ENCODE peak calls at places on chromosome 2, in ten cellular contexts. U is NB4; Y is RKO; W is A549; H is mucosa of gallbladder; X is kidney tubule cell; K is T follicular helper cell; Q is midbrain; A is stimulated activated CD8-positive, alpha-beta memory T cell treated with anti-CD3 and anti-CD28 coated beads, Interleukin-12 subunit alpha, Interleukin-12 subunit beta, amount 100 ng/mL, for 4 hours; S is cardiac fibroblast. R is an unnamed sample.

GRCh38 chr2:58991357-58991756 is 750.2 kb upstream of the FANCL start:
- DNase-seq in W (peak), K (no peak), X (no peak), Q (no peak), A (no peak), S (no peak), U (no peak), H (no peak), Y (no peak), R (no peak)

GRCh38 chr2:217790681-217791392 is 212.0 kb downstream of the TNS1 start:
- DNase-seq in A (no peak), Q (no peak), X (peak), H (no peak), Y (peak), K (no peak), S (peak), U (no peak), W (no peak), R (no peak)

GRCh38 chr2:119756837-119757236 is 2.9 kb upstream of the PTPN4 start:
- DNase-seq in A (peak), S (peak), X (peak), U (peak), Y (peak), H (peak), Q (peak), K (no peak), W (no peak), R (no peak)

GRCh38 chr2:72147303-72147970 is at the start of gene CYP26B1:
- DNase-seq in X (no peak), S (no peak), U (no peak), Y (no peak), W (no peak), A (no peak), H (peak), K (no peak), Q (peak), R (peak)

GRCh38 chr2:172095146-172095904 is 7.4 kb downstream of the DLX2 start:
- DNase-seq in Q (no peak), W (peak), X (peak), H (no peak), A (peak), K (peak), S (peak), U (peak), Y (peak), R (peak)

GRCh38 chr2:181685150-181685688 is 4.9 kb upstream of the NEUROD1 start:
- DNase-seq in S (peak), W (no peak), H (no peak), Y (no peak), Q (no peak), U (peak), A (no peak), X (peak), K (no peak), R (peak)

GRCh38 chr2:232529806-232530547 is 4.0 kb downstream of the CHRND start:
- DNase-seq in U (no peak), X (no peak), Y (no peak), Q (no peak), W (no peak), K (no peak), H (no peak), S (no peak), A (no peak), R (no peak)

GRCh38 chr2:204260162-204260877 is 285.0 kb upstream of the PARD3B start:
- DNase-seq in S (peak), K (peak), H (peak), Y (peak), X (peak), A (no peak), W (peak), Q (peak), U (peak), R (peak)

GRCh38 chr2:232286011-232286868 is 92.3 kb upstream of the ALPP start:
- DNase-seq in U (no peak), Q (no peak), K (no peak), A (no peak), W (no peak), H (no peak), X (no peak), Y (no peak), S (no peak), R (no peak)

GRCh38 chr2:205852457-205852856 is 170.2 kb downstream of the NRP2 start:
- DNase-seq in Q (no peak), S (no peak), K (no peak), U (no peak), X (no peak), A (no peak), H (no peak), Y (no peak), W (no peak), R (no peak)

GRCh38 chr2:102025016-102025491 is 33.3 kb downstream of the IL1R2 start:
- DNase-seq in Q (no peak), X (peak), U (peak), W (no peak), S (peak), A (no peak), K (no peak), Y (no peak), H (no peak), R (no peak)

GRCh38 chr2:195575879-195576391 is 81.1 kb upstream of the SLC39A10 start:
- DNase-seq in S (peak), W (peak), X (peak), Q (peak), U (peak), K (no peak), H (no peak), A (no peak), Y (peak), R (no peak)

GRCh38 chr2:98759827-98760625 is 29.1 kb upstream of the MGAT4A start:
- DNase-seq in A (no peak), S (no peak), Y (no peak), U (peak), X (no peak), W (no peak), H (no peak), Q (no peak), K (no peak), R (no peak)

GRCh38 chr2:200609027-200609614 is 23.3 kb downstream of the AOX1 start:
- DNase-seq in X (peak), K (no peak), Q (no peak), S (peak), U (no peak), Y (peak), A (no peak), H (no peak), W (peak), R (no peak)

GRCh38 chr2:177553176-177553909 is 160.8 kb downstream of the AGPS start:
- DNase-seq in X (peak), U (no peak), Q (peak), K (no peak), W (no peak), S (peak), H (no peak), A (no peak), Y (peak), R (no peak)

GRCh38 chr2:170895023-170895759 is 33.9 kb upstream of the GORASP2 start:
- DNase-seq in Y (no peak), Q (no peak), K (no peak), U (no peak), W (no peak), A (no peak), S (peak), H (no peak), X (no peak), R (peak)

GRCh38 chr2:239114119-239114581 is 266.3 kb downstream of the TWIST2 start:
- DNase-seq in H (no peak), U (peak), S (peak), Q (no peak), K (no peak), W (no peak), X (peak), A (no peak), Y (no peak), R (no peak)

GRCh38 chr2:149357058-149357457 is 26.7 kb downstream of the LYPD6 start:
- DNase-seq in Y (no peak), S (no peak), K (no peak), U (no peak), A (no peak), X (no peak), W (no peak), Q (no peak), H (no peak), R (no peak)

GRCh38 chr2:65528241-65528574 is 95.8 kb upstream of the SPRED2 start:
- DNase-seq in X (peak), A (no peak), Q (no peak), S (no peak), W (no peak), K (no peak), Y (no peak), U (no peak), H (no peak), R (no peak)

GRCh38 chr2:170820647-170821630 is 4.3 kb downstream of the GAD1 start:
- DNase-seq in X (no peak), S (no peak), W (no peak), K (no peak), A (no peak), Q (no peak), Y (no peak), H (no peak), U (no peak), R (no peak)

GRCh38 chr2:111694690-111695089 is 189.3 kb downstream of the ANAPC1 start:
- DNase-seq in W (no peak), Y (no peak), U (no peak), X (peak), K (no peak), S (peak), A (no peak), H (no peak), Q (no peak), R (no peak)

GRCh38 chr2:75047907-75048625 is 89.6 kb downstream of the POLE4 start:
- DNase-seq in U (peak), Y (peak), K (no peak), W (peak), X (peak), H (no peak), Q (no peak), A (no peak), S (peak), R (no peak)

GRCh38 chr2:16124881-16125613 is 184.7 kb downstream of the MYCN start:
- DNase-seq in X (no peak), Q (no peak), K (no peak), Y (no peak), W (no peak), A (no peak), H (no peak), U (no peak), S (no peak), R (no peak)

GRCh38 chr2:67215214-67215613 is 181.9 kb upstream of the ETAA1 start:
- DNase-seq in U (peak), S (peak), Y (peak), K (no peak), W (peak), X (peak), Q (no peak), A (no peak), H (peak), R (peak)

GRCh38 chr2:12774381-12774780 is 57.6 kb downstream of the TRIB2 start:
- DNase-seq in A (no peak), U (no peak), Q (no peak), W (no peak), K (no peak), Y (no peak), H (no peak), S (peak), X (no peak), R (no peak)

GRCh38 chr2:105361132-105361889 is 24.0 kb downstream of the C2orf49 start:
- DNase-seq in Y (no peak), Q (no peak), A (no peak), U (no peak), H (no peak), X (no peak), S (no peak), W (no peak), K (no peak), R (no peak)

GRCh38 chr2:18749912-18750526 is 160.7 kb upstream of the NT5C1B start:
- DNase-seq in K (peak), W (peak), U (peak), A (no peak), Q (peak), X (peak), H (peak), Y (peak), S (peak), R (no peak)

GRCh38 chr2:27920148-27920885 is 29.8 kb downstream of the BABAM2 start:
- DNase-seq in Q (no peak), K (no peak), U (peak), X (peak), Y (no peak), H (peak), A (no peak), W (peak), S (peak), R (no peak)

GRCh38 chr2:227451655-227451992 is 20.3 kb upstream of the AGFG1 start:
- DNase-seq in Y (no peak), A (no peak), Q (no peak), S (no peak), K (no peak), X (no peak), U (no peak), H (no peak), W (no peak), R (no peak)

GRCh38 chr2:149692837-149693518 is 105.4 kb upstream of the MMADHC start:
- DNase-seq in U (no peak), X (no peak), S (peak), Q (no peak), K (no peak), H (no peak), Y (no peak), A (no peak), W (no peak), R (no peak)

GRCh38 chr2:240440251-240440650 is 4.8 kb downstream of the GPC1 start:
- DNase-seq in A (no peak), U (no peak), W (no peak), H (no peak), S (no peak), X (no peak), Y (no peak), Q (no peak), K (no peak), R (no peak)

GRCh38 chr2:240291337-240291751 is 144.1 kb upstream of the GPC1 start:
- DNase-seq in S (no peak), U (no peak), H (no peak), W (no peak), Y (no peak), K (no peak), X (no peak), A (no peak), Q (no peak), R (no peak)

GRCh38 chr2:20151116-20151571 is 73.8 kb downstream of the SDC1 start:
- DNase-seq in Q (no peak), S (no peak), U (peak), A (no peak), K (no peak), Y (no peak), H (no peak), W (no peak), X (no peak), R (peak)

GRCh38 chr2:238644095-238645081 is 203.5 kb upstream of the TWIST2 start:
- DNase-seq in W (peak), X (peak), U (peak), Q (no peak), Y (peak), H (no peak), K (no peak), S (peak), A (no peak), R (no peak)

GRCh38 chr2:174544802-174545201 is 52.8 kb downstream of the WIPF1 start:
- DNase-seq in K (no peak), U (no peak), S (no peak), X (no peak), A (no peak), Y (no peak), H (no peak), Q (no peak), W (no peak), R (no peak)

GRCh38 chr2:160574472-160575140 is 81.0 kb upstream of the RBMS1 start:
- DNase-seq in Q (no peak), H (no peak), U (peak), Y (peak), W (peak), A (no peak), K (no peak), X (peak), S (peak), R (no peak)

GRCh38 chr2:126673215-126673614 is 17.3 kb downstream of the GYPC start:
- DNase-seq in Q (no peak), Y (no peak), K (no peak), H (no peak), U (no peak), A (no peak), S (no peak), W (no peak), X (no peak), R (no peak)

GRCh38 chr2:171154348-171154747 is 6.3 kb downstream of the TLK1 start:
- DNase-seq in H (no peak), S (no peak), Q (no peak), W (no peak), Y (no peak), A (no peak), K (no peak), U (peak), X (no peak), R (no peak)

GRCh38 chr2:58805126-58805525 is 564.0 kb upstream of the FANCL start:
- DNase-seq in Y (no peak), U (no peak), S (no peak), Q (no peak), W (no peak), H (no peak), K (no peak), A (no peak), X (no peak), R (no peak)

R was measured in retina.